ENCODE peak calls at places on chromosomes 12 and 14, in nine cellular contexts. M is keratinocyte; J is T-cell; V is activated T-helper 1 cell treated with anti-CD3 and anti-CD28 coated beads, Interleukin-12 subunit alpha, Interleukin-12 subunit beta, Interleukin-2, Interleukin-4 antibody, amounts not matched to agents 30 ng/mL and 10 ng/mL and 1 ng/mL, durations not matched to agents 14 hours and 24 hours and 36 hours; I is stimulated activated CD4-positive, alpha-beta T cell treated with anti-CD3 and anti-CD28 coated beads, TNF-alpha, amount 100 ng/mL, for 48 hours; P is foreskin fibroblast; L is lower leg skin; W is NCI-H1417; B is mucosa of descending colon. R is an unnamed sample.

GRCh38 chr12:6697584-6698351 is 2.8 kb downstream of the PIANP start:
- DNase-seq in M (no peak), J (no peak), V (no peak), I (no peak), P (peak), L (no peak), W (peak), B (peak), R (peak)

GRCh38 chr14:34912182-34912581 is 37.0 kb upstream of the BAZ1A start:
- DNase-seq in M (no peak), J (no peak), V (no peak), I (no peak), P (no peak), L (no peak), W (no peak), B (no peak), R (no peak)

GRCh38 chr12:27233814-27234213 is 10.3 kb upstream of the STK38L start:
- DNase-seq in M (no peak), J (no peak), V (no peak), I (no peak), P (no peak), L (no peak), W (no peak), B (no peak), R (no peak)

GRCh38 chr12:51368640-51369517 is 22.3 kb downstream of the GALNT6 start:
- DNase-seq in M (no peak), J (peak), V (peak), I (peak), P (no peak), L (peak), W (peak), B (peak), R (no peak)

GRCh38 chr12:106136263-106136662 is 2.5 kb downstream of the NUAK1 start:
- DNase-seq in M (no peak), J (peak), V (peak), I (peak), P (peak), L (peak), W (peak), B (peak), R (peak)

GRCh38 chr12:98863167-98863566 is 218.1 kb downstream of the APAF1 start:
- DNase-seq in M (no peak), J (no peak), V (no peak), I (no peak), P (no peak), L (no peak), W (peak), B (no peak), R (no peak)

GRCh38 chr12:52871291-52871961 is 22.6 kb upstream of the KRT78 start:
- DNase-seq in M (no peak), J (peak), V (no peak), I (no peak), P (peak), L (no peak), W (no peak), B (peak), R (no peak)

GRCh38 chr12:110745632-110746284 is 3.1 kb upstream of the PPP1CC start:
- DNase-seq in M (no peak), J (no peak), V (no peak), I (no peak), P (no peak), L (no peak), W (no peak), B (peak), R (no peak)

GRCh38 chr14:34052658-34053014 is 101.8 kb upstream of the EGLN3 start:
- DNase-seq in M (peak), J (no peak), V (no peak), I (no peak), P (peak), L (no peak), W (no peak), B (no peak), R (no peak)

GRCh38 chr14:32085845-32086383 is 8.8 kb downstream of the ARHGAP5 start:
- DNase-seq in M (no peak), J (no peak), V (no peak), I (no peak), P (no peak), L (no peak), W (no peak), B (no peak), R (no peak)

GRCh38 chr14:52802597-52802996 is 11.2 kb upstream of the GNPNAT1 start:
- DNase-seq in M (peak), J (no peak), V (no peak), I (no peak), P (peak), L (no peak), W (no peak), B (no peak), R (no peak)

GRCh38 chr14:100640481-100641273 is 53.5 kb upstream of the BEGAIN start:
- DNase-seq in M (no peak), J (peak), V (peak), I (peak), P (no peak), L (no peak), W (peak), B (peak), R (no peak)

GRCh38 chr12:14716848-14717444 is 20.5 kb upstream of the GUCY2C start:
- DNase-seq in M (peak), J (peak), V (peak), I (peak), P (peak), L (no peak), W (peak), B (peak), R (peak)

GRCh38 chr12:105240233-105240632 is 4.3 kb upstream of the APPL2 start:
- DNase-seq in M (no peak), J (no peak), V (no peak), I (no peak), P (no peak), L (no peak), W (no peak), B (no peak), R (no peak)

GRCh38 chr12:1692895-1693294 is 2.0 kb downstream of the ADIPOR2 start:
- DNase-seq in M (no peak), J (no peak), V (no peak), I (no peak), P (no peak), L (no peak), W (no peak), B (no peak), R (no peak)

GRCh38 chr12:68291396-68292036 is 38.1 kb upstream of the IL22 start:
- DNase-seq in M (peak), J (no peak), V (no peak), I (no peak), P (no peak), L (no peak), W (no peak), B (no peak), R (no peak)

GRCh38 chr12:44317651-44318126 is 481.8 kb downstream of the TMEM117 start:
- DNase-seq in M (no peak), J (no peak), V (no peak), I (no peak), P (peak), L (no peak), W (peak), B (no peak), R (no peak)

GRCh38 chr14:75446447-75446846 is 18.6 kb downstream of the JDP2 start:
- DNase-seq in M (no peak), J (no peak), V (no peak), I (no peak), P (no peak), L (no peak), W (no peak), B (no peak), R (no peak)

GRCh38 chr12:14975451-14975850 is 2.6 kb downstream of the PDE6H start:
- DNase-seq in M (no peak), J (no peak), V (no peak), I (no peak), P (no peak), L (no peak), W (no peak), B (no peak), R (no peak)

GRCh38 chr12:47267571-47267970 is 187.8 kb upstream of the AMIGO2 start:
- DNase-seq in M (peak), J (no peak), V (no peak), I (no peak), P (no peak), L (no peak), W (no peak), B (no peak), R (no peak)

GRCh38 chr12:113471619-113472171 is at the start of gene LHX5:
- DNase-seq in M (no peak), J (no peak), V (no peak), I (no peak), P (peak), L (no peak), W (peak), B (no peak), R (no peak)

GRCh38 chr12:11822071-11822818 is 172.8 kb downstream of the ETV6 start:
- DNase-seq in M (no peak), J (peak), V (no peak), I (no peak), P (no peak), L (peak), W (peak), B (peak), R (peak)

GRCh38 chr12:3772380-3772779 is 19.5 kb upstream of the CRACR2A start:
- DNase-seq in M (no peak), J (no peak), V (no peak), I (no peak), P (peak), L (no peak), W (no peak), B (no peak), R (no peak)

GRCh38 chr12:98253207-98253606 is 262.2 kb upstream of the TMPO start:
- DNase-seq in M (no peak), J (no peak), V (no peak), I (no peak), P (no peak), L (no peak), W (peak), B (no peak), R (no peak)

GRCh38 chr12:54197037-54197909 is 8.5 kb upstream of the SMUG1 start:
- DNase-seq in M (no peak), J (no peak), V (no peak), I (no peak), P (peak), L (no peak), W (no peak), B (no peak), R (no peak)

GRCh38 chr14:101506921-101507300 is 54.4 kb upstream of the DIO3 start:
- DNase-seq in M (no peak), J (no peak), V (no peak), I (no peak), P (no peak), L (peak), W (no peak), B (no peak), R (peak)

GRCh38 chr14:34628681-34629135 is 1.2 kb downstream of the SNX6 start:
- DNase-seq in M (no peak), J (peak), V (peak), I (no peak), P (no peak), L (peak), W (peak), B (peak), R (no peak)

GRCh38 chr12:52890417-52890816 is 14.5 kb downstream of the KRT8 start:
- DNase-seq in M (no peak), J (no peak), V (no peak), I (no peak), P (no peak), L (no peak), W (no peak), B (no peak), R (no peak)

GRCh38 chr12:116015525-116015924 is 262.0 kb downstream of the MED13L start:
- DNase-seq in M (no peak), J (no peak), V (no peak), I (no peak), P (peak), L (no peak), W (peak), B (no peak), R (peak)

GRCh38 chr14:103576371-103577024 is 13.7 kb downstream of the COA8 start:
- DNase-seq in M (no peak), J (no peak), V (no peak), I (no peak), P (peak), L (peak), W (peak), B (peak), R (peak)

GRCh38 chr14:69580009-69580577 is 5.4 kb upstream of the CCDC177 start:
- DNase-seq in M (no peak), J (no peak), V (no peak), I (no peak), P (peak), L (no peak), W (peak), B (no peak), R (no peak)

GRCh38 chr12:67323007-67323406 is 53.8 kb downstream of the CAND1 start:
- DNase-seq in M (no peak), J (no peak), V (no peak), I (no peak), P (no peak), L (no peak), W (no peak), B (no peak), R (no peak)

GRCh38 chr12:91053951-91054715 is 3.7 kb downstream of the KERA start:
- DNase-seq in M (no peak), J (no peak), V (no peak), I (no peak), P (peak), L (no peak), W (peak), B (peak), R (peak)

GRCh38 chr14:74620497-74620921 is 8.5 kb upstream of the LTBP2 start:
- DNase-seq in M (peak), J (peak), V (no peak), I (no peak), P (peak), L (no peak), W (no peak), B (no peak), R (no peak)

GRCh38 chr12:130818381-130819247 is 20.4 kb downstream of the STX2 start:
- DNase-seq in M (peak), J (peak), V (peak), I (peak), P (no peak), L (peak), W (peak), B (peak), R (peak)

GRCh38 chr12:121062391-121063045 is 23.5 kb upstream of the OASL start:
- DNase-seq in M (no peak), J (no peak), V (no peak), I (no peak), P (no peak), L (peak), W (no peak), B (no peak), R (no peak)

GRCh38 chr12:107355004-107355565 is 261.7 kb upstream of the CRY1 start:
- DNase-seq in M (no peak), J (no peak), V (no peak), I (no peak), P (no peak), L (no peak), W (peak), B (no peak), R (no peak)

GRCh38 chr14:103803661-103804060 is 43.7 kb downstream of the PPP1R13B start:
- DNase-seq in M (peak), J (no peak), V (no peak), I (no peak), P (peak), L (no peak), W (no peak), B (no peak), R (no peak)